ENCODE peak calls at places on chromosomes 6 and 20, in ten cellular contexts. K, G, V, O, S, Q, M, H, J and U are unnamed samples.

GRCh38 chr6:89667872-89668556 is 29.5 kb upstream of the LYRM2 start:
- DNase-seq in K (no peak), G (no peak), V (peak; percentile 14), O (peak; percentile 17), S (peak; percentile 74), Q (no peak), M (no peak), H (no peak), J (no peak), U (no peak)

GRCh38 chr6:35073766-35074471 is 67.2 kb downstream of the TCP11 start:
- DNase-seq in K (no peak), G (no peak), V (no peak), O (no peak), S (no peak), Q (no peak), M (no peak), H (no peak), J (no peak), U (no peak)

GRCh38 chr6:16208989-16209388 is 29.4 kb upstream of the GMPR start:
- DNase-seq in K (no peak), G (no peak), V (no peak), O (no peak), S (no peak), Q (no peak), M (no peak), H (no peak), J (no peak), U (peak; percentile 11)

GRCh38 chr6:25180630-25181375 is 98.4 kb upstream of the CARMIL1 start:
- DNase-seq in K (no peak), G (no peak), V (no peak), O (no peak), S (no peak), Q (no peak), M (no peak), H (no peak), J (no peak), U (no peak)

GRCh38 chr6:73364549-73364948 is 2.1 kb downstream of the KHDC3L start:
- DNase-seq in K (no peak), G (no peak), V (no peak), O (no peak), S (no peak), Q (no peak), M (no peak), H (no peak), J (no peak), U (no peak)

GRCh38 chr6:14867807-14868206 is 378.1 kb upstream of the JARID2 start:
- DNase-seq in K (no peak), G (no peak), V (no peak), O (no peak), S (no peak), Q (no peak), M (no peak), H (no peak), J (no peak), U (no peak)

GRCh38 chr6:169235286-169235685 is 18.4 kb downstream of the THBS2 start:
- DNase-seq in K (no peak), G (no peak), V (no peak), O (no peak), S (no peak), Q (no peak), M (no peak), H (no peak), J (no peak), U (no peak)

GRCh38 chr6:3364391-3364790 is 92.5 kb downstream of the SLC22A23 start:
- DNase-seq in K (no peak), G (no peak), V (no peak), O (no peak), S (no peak), Q (no peak), M (no peak), H (no peak), J (no peak), U (no peak)

GRCh38 chr6:13411484-13411883 is 75.9 kb downstream of the GFOD1 start:
- DNase-seq in K (no peak), G (no peak), V (no peak), O (no peak), S (no peak), Q (no peak), M (no peak), H (no peak), J (no peak), U (no peak)

GRCh38 chr6:51678905-51679620 is 408.4 kb downstream of the PKHD1 start:
- DNase-seq in K (no peak), G (no peak), V (no peak), O (no peak), S (no peak), Q (no peak), M (no peak), H (no peak), J (no peak), U (no peak)

GRCh38 chr20:62945771-62946339 is 6.7 kb upstream of the SLC17A9 start:
- DNase-seq in K (no peak), G (no peak), V (no peak), O (no peak), S (no peak), Q (no peak), M (no peak), H (no peak), J (no peak), U (no peak)

GRCh38 chr6:166739655-166740318 is 112.7 kb upstream of the RPS6KA2 start:
- DNase-seq in K (no peak), G (no peak), V (no peak), O (no peak), S (no peak), Q (no peak), M (no peak), H (no peak), J (no peak), U (peak; percentile 43)

GRCh38 chr20:32534661-32535240 is 50.4 kb downstream of the NOL4L start:
- DNase-seq in K (no peak), G (no peak), V (no peak), O (no peak), S (no peak), Q (peak; percentile 23), M (peak; percentile 79), H (no peak), J (peak; percentile 48), U (no peak)

GRCh38 chr20:8633366-8633765 is 435.5 kb upstream of the PLCB4 start:
- DNase-seq in K (no peak), G (no peak), V (peak; percentile 25), O (peak; percentile 34), S (no peak), Q (no peak), M (no peak), H (no peak), J (no peak), U (no peak)

GRCh38 chr6:34474754-34475153 is 8.9 kb downstream of the PACSIN1 start:
- DNase-seq in K (no peak), G (no peak), V (no peak), O (no peak), S (no peak), Q (no peak), M (no peak), H (no peak), J (no peak), U (no peak)

GRCh38 chr6:169291639-169292339 is 38.1 kb upstream of the THBS2 start:
- DNase-seq in K (no peak), G (no peak), V (no peak), O (no peak), S (no peak), Q (no peak), M (no peak), H (no peak), J (no peak), U (no peak)

GRCh38 chr20:25532015-25532751 is 53.1 kb downstream of the NINL start:
- DNase-seq in K (no peak), G (no peak), V (no peak), O (no peak), S (no peak), Q (no peak), M (no peak), H (peak; percentile 26), J (no peak), U (no peak)

GRCh38 chr20:5096463-5096862 is 23.3 kb downstream of the PCNA start:
- DNase-seq in K (no peak), G (no peak), V (no peak), O (no peak), S (no peak), Q (no peak), M (no peak), H (no peak), J (no peak), U (no peak)

GRCh38 chr6:143647191-143647590 is 30.6 kb upstream of the PHACTR2 start:
- DNase-seq in K (no peak), G (no peak), V (no peak), O (no peak), S (no peak), Q (no peak), M (no peak), H (no peak), J (no peak), U (no peak)

GRCh38 chr20:57749131-57749690 is 39.4 kb upstream of the PMEPA1 start:
- DNase-seq in K (no peak), G (no peak), V (no peak), O (no peak), S (no peak), Q (no peak), M (no peak), H (no peak), J (no peak), U (no peak)

GRCh38 chr6:137729866-137730629 is 137.0 kb upstream of the TNFAIP3 start:
- DNase-seq in K (no peak), G (peak; percentile 34), V (peak; percentile 52), O (peak; percentile 83), S (no peak), Q (no peak), M (no peak), H (no peak), J (no peak), U (no peak)

GRCh38 chr6:32522302-32523047 is 7.6 kb downstream of the HLA-DRB5 start:
- DNase-seq in K (no peak), G (peak; percentile 44), V (no peak), O (no peak), S (no peak), Q (no peak), M (no peak), H (no peak), J (no peak), U (no peak)

GRCh38 chr20:9507544-9508239 is 6.7 kb upstream of the LAMP5 start:
- DNase-seq in K (no peak), G (no peak), V (no peak), O (no peak), S (no peak), Q (no peak), M (no peak), H (no peak), J (no peak), U (no peak)

GRCh38 chr6:72784581-72784980 is 162.7 kb downstream of the KCNQ5 start:
- DNase-seq in K (no peak), G (no peak), V (peak; percentile 26), O (peak; percentile 48), S (no peak), Q (no peak), M (no peak), H (no peak), J (no peak), U (no peak)

GRCh38 chr6:119814609-119815400 is 465.2 kb upstream of the MAN1A1 start:
- DNase-seq in K (no peak), G (no peak), V (no peak), O (no peak), S (no peak), Q (no peak), M (no peak), H (no peak), J (no peak), U (no peak)

GRCh38 chr20:42981258-42981657 is 208.4 kb downstream of the PTPRT start:
- DNase-seq in K (no peak), G (no peak), V (no peak), O (no peak), S (no peak), Q (no peak), M (no peak), H (no peak), J (no peak), U (no peak)